ENCODE peak calls at places on chromosomes 1 and 21, in six cellular contexts. One of them, this sample, is unnamed.

GRCh38 chr1:41847733-41848132 is 71.0 kb downstream of the HIVEP3 start:
- DNase-seq in tibial artery: no peak
- DNase-seq in HFFc6: no peak
- DNase-seq in NAMALWA: no peak
- DNase-seq in dorsolateral prefrontal cortex: no peak
- DNase-seq in smooth muscle cell of the brain vasculature: no peak
- DNase-seq in this sample: no peak

GRCh38 chr1:2459757-2460156 is 16.3 kb upstream of the PLCH2 start:
- DNase-seq in tibial artery: no peak
- DNase-seq in dorsolateral prefrontal cortex: peak
- DNase-seq in smooth muscle cell of the brain vasculature: no peak
- DNase-seq in NAMALWA: no peak
- DNase-seq in HFFc6: no peak
- DNase-seq in this sample: no peak

GRCh38 chr1:62070384-62071011 is 124.2 kb upstream of the L1TD1 start:
- DNase-seq in HFFc6: peak
- DNase-seq in tibial artery: no peak
- DNase-seq in smooth muscle cell of the brain vasculature: no peak
- DNase-seq in NAMALWA: peak
- DNase-seq in dorsolateral prefrontal cortex: no peak
- DNase-seq in this sample: no peak

GRCh38 chr1:44609412-44609767 is 64.9 kb downstream of the TMEM53 start:
- DNase-seq in tibial artery: no peak
- DNase-seq in dorsolateral prefrontal cortex: peak
- DNase-seq in NAMALWA: peak
- DNase-seq in smooth muscle cell of the brain vasculature: no peak
- DNase-seq in HFFc6: peak
- DNase-seq in this sample: peak

GRCh38 chr1:209989525-209989924 is 51.5 kb downstream of the SYT14 start:
- DNase-seq in NAMALWA: peak
- DNase-seq in HFFc6: peak
- DNase-seq in tibial artery: no peak
- DNase-seq in dorsolateral prefrontal cortex: no peak
- DNase-seq in smooth muscle cell of the brain vasculature: no peak
- DNase-seq in this sample: no peak

GRCh38 chr21:45064091-45064490 is 10.3 kb upstream of the ADARB1 start:
- DNase-seq in tibial artery: no peak
- DNase-seq in NAMALWA: no peak
- DNase-seq in dorsolateral prefrontal cortex: no peak
- DNase-seq in smooth muscle cell of the brain vasculature: no peak
- DNase-seq in HFFc6: no peak
- DNase-seq in this sample: no peak

GRCh38 chr1:215597961-215598360 is 30.9 kb downstream of the KCTD3 start:
- DNase-seq in HFFc6: no peak
- DNase-seq in dorsolateral prefrontal cortex: no peak
- DNase-seq in NAMALWA: no peak
- DNase-seq in tibial artery: no peak
- DNase-seq in smooth muscle cell of the brain vasculature: no peak
- DNase-seq in this sample: no peak

GRCh38 chr1:161421456-161421855 is 53.8 kb upstream of the CFAP126 start:
- DNase-seq in HFFc6: no peak
- DNase-seq in smooth muscle cell of the brain vasculature: no peak
- DNase-seq in tibial artery: no peak
- DNase-seq in dorsolateral prefrontal cortex: no peak
- DNase-seq in NAMALWA: peak
- DNase-seq in this sample: no peak

GRCh38 chr1:7345516-7345915 is 425.6 kb upstream of the VAMP3 start:
- DNase-seq in NAMALWA: no peak
- DNase-seq in tibial artery: peak
- DNase-seq in HFFc6: no peak
- DNase-seq in smooth muscle cell of the brain vasculature: no peak
- DNase-seq in dorsolateral prefrontal cortex: no peak
- DNase-seq in this sample: no peak

GRCh38 chr1:31412732-31413404 is at the start of gene SERINC2:
- DNase-seq in NAMALWA: no peak
- DNase-seq in HFFc6: no peak
- DNase-seq in tibial artery: no peak
- DNase-seq in dorsolateral prefrontal cortex: no peak
- DNase-seq in smooth muscle cell of the brain vasculature: no peak
- DNase-seq in this sample: peak

GRCh38 chr1:63982201-63982600 is 208.4 kb downstream of the ROR1 start:
- DNase-seq in dorsolateral prefrontal cortex: no peak
- DNase-seq in smooth muscle cell of the brain vasculature: no peak
- DNase-seq in NAMALWA: no peak
- DNase-seq in HFFc6: no peak
- DNase-seq in tibial artery: no peak
- DNase-seq in this sample: no peak

GRCh38 chr1:3471356-3472087 is 17.1 kb downstream of the ARHGEF16 start:
- DNase-seq in tibial artery: no peak
- DNase-seq in NAMALWA: no peak
- DNase-seq in dorsolateral prefrontal cortex: no peak
- DNase-seq in smooth muscle cell of the brain vasculature: peak
- DNase-seq in HFFc6: peak
- DNase-seq in this sample: peak

GRCh38 chr1:151130837-151131586 is 15.4 kb downstream of the SEMA6C start:
- DNase-seq in smooth muscle cell of the brain vasculature: peak
- DNase-seq in dorsolateral prefrontal cortex: peak
- DNase-seq in tibial artery: peak
- DNase-seq in HFFc6: peak
- DNase-seq in NAMALWA: no peak
- DNase-seq in this sample: peak

GRCh38 chr1:174742805-174743653 is 256.7 kb upstream of the CACYBP start:
- DNase-seq in NAMALWA: peak
- DNase-seq in dorsolateral prefrontal cortex: no peak
- DNase-seq in smooth muscle cell of the brain vasculature: no peak
- DNase-seq in HFFc6: peak
- DNase-seq in tibial artery: no peak
- DNase-seq in this sample: no peak

GRCh38 chr1:46556822-46557221 is 5.4 kb upstream of the KNCN start:
- DNase-seq in HFFc6: no peak
- DNase-seq in NAMALWA: no peak
- DNase-seq in dorsolateral prefrontal cortex: no peak
- DNase-seq in smooth muscle cell of the brain vasculature: no peak
- DNase-seq in tibial artery: peak
- DNase-seq in this sample: no peak

GRCh38 chr21:16137106-16137505 is 407.3 kb downstream of the USP25 start:
- DNase-seq in dorsolateral prefrontal cortex: no peak
- DNase-seq in NAMALWA: no peak
- DNase-seq in tibial artery: no peak
- DNase-seq in smooth muscle cell of the brain vasculature: no peak
- DNase-seq in HFFc6: no peak
- DNase-seq in this sample: no peak

GRCh38 chr1:101188311-101188710 is 48.5 kb upstream of the S1PR1 start:
- DNase-seq in smooth muscle cell of the brain vasculature: no peak
- DNase-seq in dorsolateral prefrontal cortex: no peak
- DNase-seq in tibial artery: no peak
- DNase-seq in NAMALWA: no peak
- DNase-seq in HFFc6: no peak
- DNase-seq in this sample: no peak

GRCh38 chr21:45285266-45285931 is 2.3 kb downstream of the POFUT2 start:
- DNase-seq in smooth muscle cell of the brain vasculature: no peak
- DNase-seq in NAMALWA: no peak
- DNase-seq in HFFc6: no peak
- DNase-seq in tibial artery: peak
- DNase-seq in dorsolateral prefrontal cortex: no peak
- DNase-seq in this sample: no peak

GRCh38 chr1:167491586-167492408 is 26.5 kb downstream of the CD247 start:
- DNase-seq in HFFc6: no peak
- DNase-seq in NAMALWA: no peak
- DNase-seq in dorsolateral prefrontal cortex: no peak
- DNase-seq in tibial artery: no peak
- DNase-seq in smooth muscle cell of the brain vasculature: no peak
- DNase-seq in this sample: no peak

GRCh38 chr21:45769239-45769758 is 125.8 kb downstream of the PCBP3 start:
- DNase-seq in dorsolateral prefrontal cortex: no peak
- DNase-seq in tibial artery: no peak
- DNase-seq in smooth muscle cell of the brain vasculature: no peak
- DNase-seq in HFFc6: no peak
- DNase-seq in NAMALWA: no peak
- DNase-seq in this sample: no peak

GRCh38 chr1:85421179-85421578 is 43.8 kb downstream of the DDAH1 start:
- DNase-seq in HFFc6: no peak
- DNase-seq in NAMALWA: no peak
- DNase-seq in tibial artery: no peak
- DNase-seq in smooth muscle cell of the brain vasculature: no peak
- DNase-seq in dorsolateral prefrontal cortex: no peak
- DNase-seq in this sample: no peak

This sample was measured in gastrocnemius medialis.